ENCODE peak calls at places on chromosomes 3 and 15, in five cellular contexts. L, N, O, D and T are unnamed samples.

GRCh38 chr3:33597257-33597689 is 120.8 kb downstream of the CLASP2 start:
- DNase-seq in L (no peak), N (no peak), O (no peak), D (no peak), T (no peak)

GRCh38 chr3:51721062-51721745 is 14.3 kb downstream of the GRM2 start:
- DNase-seq in L (no peak), N (no peak), O (no peak), D (no peak), T (no peak)

GRCh38 chr15:68408971-68409370 is 23.0 kb downstream of the ITGA11 start:
- DNase-seq in L (no peak), N (no peak), O (no peak), D (no peak), T (no peak)

GRCh38 chr3:192855434-192855833 is 62.2 kb downstream of the MB21D2 start:
- DNase-seq in L (no peak), N (no peak), O (no peak), D (no peak), T (no peak)

GRCh38 chr3:15977598-15978232 is 179.9 kb upstream of the ANKRD28 start:
- DNase-seq in L (no peak), N (no peak), O (no peak), D (no peak), T (no peak)

GRCh38 chr3:144403040-144403457 is 431.4 kb downstream of the DIPK2A start:
- DNase-seq in L (no peak), N (no peak), O (no peak), D (peak), T (no peak)

GRCh38 chr3:42694366-42694765 is 8.2 kb downstream of the HHATL start:
- DNase-seq in L (no peak), N (no peak), O (no peak), D (no peak), T (no peak)

GRCh38 chr15:89051875-89052274 is 36.4 kb upstream of the ABHD2 start:
- DNase-seq in L (no peak), N (peak), O (no peak), D (peak), T (no peak)

GRCh38 chr3:159260049-159260662 is 458.3 kb downstream of the MFSD1 start:
- DNase-seq in L (peak), N (peak), O (peak), D (peak), T (peak)

GRCh38 chr3:101466465-101467309 is 46.3 kb downstream of the SENP7 start:
- DNase-seq in L (no peak), N (no peak), O (peak), D (no peak), T (no peak)

GRCh38 chr3:80384811-80385210 is 617.0 kb upstream of the ROBO1 start:
- DNase-seq in L (no peak), N (no peak), O (no peak), D (no peak), T (no peak)

GRCh38 chr3:100360757-100361496 is 26.4 kb downstream of the NIT2 start:
- DNase-seq in L (no peak), N (no peak), O (no peak), D (no peak), T (no peak)

GRCh38 chr15:66151809-66152208 is 101.7 kb downstream of the MEGF11 start:
- DNase-seq in L (peak), N (no peak), O (no peak), D (no peak), T (peak)

GRCh38 chr15:42085721-42086120 is 8.6 kb downstream of the PLA2G4D start:
- DNase-seq in L (no peak), N (no peak), O (no peak), D (no peak), T (no peak)

GRCh38 chr15:64478863-64479262 is 18.5 kb downstream of the ZNF609 start:
- DNase-seq in L (no peak), N (no peak), O (no peak), D (no peak), T (no peak)

GRCh38 chr3:150020527-150020926 is 49.8 kb upstream of the PFN2 start:
- DNase-seq in L (no peak), N (no peak), O (no peak), D (peak), T (no peak)

GRCh38 chr15:59996498-59997041 is 7.5 kb upstream of the FOXB1 start:
- DNase-seq in L (no peak), N (peak), O (no peak), D (no peak), T (no peak)